ENCODE peak calls at places on chromosomes 11 and 22, in eight cellular contexts. B is BJ, M is gastrocnemius medialis, I is cardiac muscle cell, O is fibroblast of mammary gland, U is pancreas, D is PC-3, P is spleen. G is an unnamed sample.

GRCh38 chr22:28560005-28560742 is 119.5 kb downstream of the TTC28 start:
- DNase-seq in B (no peak), M (no peak), I (peak; percentile 71), O (peak; percentile 75), U (no peak), D (peak; percentile 33), P (no peak), G (peak; percentile 96)

GRCh38 chr11:123137496-123138270 is 57.4 kb downstream of the CLMP start:
- DNase-seq in B (peak; percentile 70), M (peak; percentile 38), I (peak; percentile 91), O (peak; percentile 87), U (peak; percentile 36), D (no peak), P (peak; percentile 80), G (peak; percentile 88)

GRCh38 chr22:41919357-41920224 is 4.7 kb upstream of the SHISA8 start:
- DNase-seq in B (no peak), M (no peak), I (peak; percentile 47), O (peak; percentile 25), U (peak; percentile 76), D (no peak), P (peak; percentile 95), G (peak; percentile 17)

GRCh38 chr22:48972979-48973693 is 854.5 kb downstream of the BRD1 start:
- DNase-seq in B (no peak), M (no peak), I (no peak), O (no peak), U (no peak), D (no peak), P (no peak), G (no peak)

GRCh38 chr11:117095301-117096139 is 2.7 kb downstream of the SIK3 start:
- DNase-seq in B (no peak), M (no peak), I (peak; percentile 72), O (peak; percentile 44), U (no peak), D (peak; percentile 70), P (no peak), G (peak; percentile 93)

GRCh38 chr11:296976-297665 is 2.2 kb downstream of the IFITM5 start:
- DNase-seq in B (no peak), M (no peak), I (no peak), O (peak; percentile 39), U (peak; percentile 73), D (no peak), P (peak; percentile 71), G (no peak)

GRCh38 chr11:48037709-48038468 is 57.5 kb downstream of the PTPRJ start:
- DNase-seq in B (no peak), M (peak; percentile 45), I (no peak), O (peak; percentile 37), U (no peak), D (peak; percentile 27), P (peak; percentile 30), G (no peak)

GRCh38 chr11:130865091-130865771 is 51.0 kb downstream of the SNX19 start:
- DNase-seq in B (no peak), M (peak; percentile 30), I (no peak), O (no peak), U (no peak), D (no peak), P (no peak), G (no peak)

GRCh38 chr22:36325163-36326031 is 62.4 kb downstream of the MYH9 start:
- DNase-seq in B (peak; percentile 66), M (no peak), I (peak; percentile 93), O (peak; percentile 95), U (no peak), D (no peak), P (no peak), G (peak; percentile 76)

GRCh38 chr11:59551651-59552521 is 40.5 kb downstream of the OR4D9 start:
- DNase-seq in B (no peak), M (no peak), I (peak; percentile 89), O (peak; percentile 91), U (no peak), D (peak; percentile 82), P (no peak), G (peak; percentile 85)

GRCh38 chr11:88181776-88182175 is 6.5 kb upstream of the RAB38 start:
- DNase-seq in B (no peak), M (no peak), I (no peak), O (no peak), U (no peak), D (peak; percentile 34), P (no peak), G (no peak)

GRCh38 chr11:88183233-88183632 is 8.0 kb upstream of the RAB38 start:
- DNase-seq in B (no peak), M (no peak), I (no peak), O (no peak), U (no peak), D (no peak), P (no peak), G (no peak)

GRCh38 chr11:88179141-88179540 is 3.9 kb upstream of the RAB38 start:
- DNase-seq in B (no peak), M (no peak), I (no peak), O (peak; percentile 80), U (no peak), D (peak; percentile 94), P (no peak), G (peak; percentile 40)

GRCh38 chr11:88178211-88178610 is 3.0 kb upstream of the RAB38 start:
- DNase-seq in B (no peak), M (no peak), I (peak; percentile 20), O (peak; percentile 55), U (no peak), D (no peak), P (no peak), G (peak; percentile 37)

DNA sequence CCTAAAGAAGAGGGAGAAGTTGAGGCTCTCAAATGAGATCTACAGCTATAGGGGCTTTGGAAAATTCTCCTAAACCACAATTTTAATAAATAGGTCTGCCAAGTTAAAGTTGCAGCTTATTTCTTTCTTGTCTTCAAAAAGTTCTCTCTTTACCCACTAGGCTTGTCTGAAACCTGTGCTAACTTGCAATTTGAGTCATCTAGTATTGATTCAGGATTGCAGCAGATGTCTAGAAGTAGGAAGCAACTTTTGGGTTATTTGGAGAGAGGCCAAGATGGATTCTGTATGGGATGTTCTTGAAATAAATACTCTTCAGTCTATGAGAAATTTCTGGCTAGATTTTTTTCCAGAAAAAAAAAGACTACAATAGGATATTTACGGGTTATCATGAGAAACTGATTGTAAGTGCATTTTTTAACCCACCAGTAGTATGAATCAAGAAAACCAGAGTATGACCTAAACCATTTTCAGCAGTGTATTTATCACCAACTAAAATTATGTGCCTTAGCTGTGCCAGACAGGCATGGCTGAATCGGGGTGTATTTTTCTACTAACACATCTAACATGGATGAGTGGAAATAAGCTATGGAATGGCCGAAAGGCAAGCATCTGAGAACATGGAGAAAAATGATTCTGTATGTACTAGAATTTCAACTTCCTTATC is 4.9 kb upstream of the RAB38 start:
- DNase-seq in B (no peak), M (no peak), I (peak; percentile 49), O (peak; percentile 59), U (no peak), D (peak; percentile 78), P (no peak), G (no peak)
- TF ChIP-seq CTCF in B (no peak), M (no peak), I (no peak), O (no peak), U (no peak), D (peak; percentile 25), P (no peak), G (no peak)

DNA sequence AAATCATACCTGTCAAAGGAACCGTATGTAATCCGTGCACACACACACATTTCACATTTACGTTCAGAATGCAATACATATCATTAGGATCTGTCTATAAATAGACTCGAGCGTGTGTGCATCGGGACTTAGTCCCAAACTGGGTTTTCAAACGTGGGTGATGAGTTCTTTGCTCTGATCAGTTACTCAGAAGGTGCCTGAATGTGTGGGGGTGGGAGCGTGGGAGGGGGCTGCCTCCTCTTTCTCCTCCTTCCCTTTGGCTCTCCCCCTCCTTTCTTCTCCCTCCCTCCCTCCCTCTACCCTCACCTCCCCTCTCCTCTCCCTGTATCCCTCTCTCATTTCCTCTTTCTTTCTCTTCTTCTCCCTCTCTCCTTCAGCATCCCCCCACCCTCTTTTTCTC is 124.3 kb upstream of the HSD17B12 start:
- DNase-seq in B (no peak), M (no peak), I (no peak), O (no peak), U (no peak), D (no peak), P (no peak), G (no peak)
- H3K4me3 ChIP-seq in B (no peak overlapping the region), M (no peak overlapping the region), I (peak overlapping the region; percentile 33), O (no peak overlapping the region), U (no peak overlapping the region), D (no peak overlapping the region), P (no peak overlapping the region), G (no peak overlapping the region)

GRCh38 chr11:17635551-17635938 is 83.8 kb upstream of the MYOD1 start:
- DNase-seq in B (no peak), M (no peak), I (no peak), O (no peak), U (no peak), D (no peak), P (no peak), G (no peak)
- TF ChIP-seq CTCF in B (no peak), M (no peak), I (no peak), O (no peak), U (no peak), D (no peak), P (no peak), G (no peak)

GRCh38 chr11:116062526-116063171 is 558.4 kb upstream of the CADM1 start:
- DNase-seq in B (no peak), M (no peak), I (no peak), O (no peak), U (no peak), D (no peak), P (no peak), G (no peak)

GRCh38 chr11:116065986-116066385 is 561.8 kb upstream of the CADM1 start:
- DNase-seq in B (no peak), M (no peak), I (no peak), O (no peak), U (no peak), D (no peak), P (no peak), G (no peak)

GRCh38 chr11:116062129-116062525 is 557.9 kb upstream of the CADM1 start:
- DNase-seq in B (no peak), M (no peak), I (no peak), O (no peak), U (no peak), D (no peak), P (no peak), G (no peak)

GRCh38 chr11:116066777-116067176 is 562.6 kb upstream of the CADM1 start:
- DNase-seq in B (no peak), M (no peak), I (no peak), O (no peak), U (no peak), D (no peak), P (no peak), G (no peak)

DNA sequence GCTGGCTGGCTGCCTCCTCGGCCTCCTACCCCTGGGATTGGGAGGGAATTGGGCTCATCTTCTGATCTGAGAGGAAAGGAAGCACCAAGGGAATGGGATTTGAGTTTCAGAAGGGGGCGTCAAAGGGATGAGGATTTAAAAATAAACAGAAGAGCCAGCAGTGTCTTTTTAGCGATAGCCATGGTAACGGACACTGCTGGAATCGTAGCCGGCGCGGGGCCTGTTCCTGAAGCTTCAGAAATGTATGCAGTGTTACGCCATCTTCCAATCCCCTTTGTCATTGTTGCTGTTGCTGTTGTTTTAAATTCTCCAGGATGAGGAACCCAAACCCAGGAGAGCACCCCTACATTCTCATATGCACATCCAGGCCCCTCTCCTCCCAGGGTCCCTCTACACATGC is 561.3 kb upstream of the CADM1 start:
- DNase-seq in B (no peak), M (no peak), I (no peak), O (no peak), U (no peak), D (no peak), P (no peak), G (no peak)
- H3K4me3 ChIP-seq in B (no peak overlapping the region), M (no peak overlapping the region), I (no peak overlapping the region), O (no peak overlapping the region), U (no peak overlapping the region), D (no peak overlapping the region), P (no peak overlapping the region), G (no peak overlapping the region)